ENCODE peak calls at places on chromosomes 3 and 15, in five cellular contexts. N is frontal cortex; K is HCT116; S is HCEC 1CT; G is stimulated activated CD8-positive, alpha-beta memory T cell treated with anti-CD3 and anti-CD28 coated beads, Interleukin-4, amount 100 ng/mL, for 24 hours. Y is an unnamed sample.

GRCh38 chr15:75578206-75578947 is 738 bp downstream of the PTPN9 start:
- DNase-seq in S (peak; percentile 20), G (no peak), N (peak; percentile 58), K (no peak), Y (peak; percentile 34)

GRCh38 chr3:189001559-189001958 is 170.2 kb upstream of the TPRG1 start:
- DNase-seq in G (no peak), K (peak; percentile 34), N (no peak), S (peak; percentile 83), Y (no peak)

GRCh38 chr3:53083496-53083895 is 37.6 kb upstream of the SFMBT1 start:
- DNase-seq in K (no peak), S (no peak), N (no peak), G (no peak), Y (peak; percentile 10)

GRCh38 chr15:74170845-74171578 is 2.5 kb upstream of the ISLR start:
- DNase-seq in G (no peak), S (no peak), K (no peak), N (no peak), Y (peak; percentile 18)

GRCh38 chr3:12462159-12462962 is 21.9 kb upstream of the TSEN2 start:
- DNase-seq in N (no peak), K (no peak), G (no peak), S (no peak), Y (no peak)

GRCh38 chr3:105040026-105040622 is 326.6 kb upstream of the ALCAM start:
- DNase-seq in S (no peak), K (no peak), N (no peak), G (no peak), Y (no peak)

GRCh38 chr3:4271834-4272233 is 31.3 kb upstream of the SETMAR start:
- DNase-seq in S (peak; percentile 40), G (no peak), N (no peak), K (peak; percentile 19), Y (no peak)

GRCh38 chr3:106957021-106957420 is 420.2 kb upstream of the CCDC54 start:
- DNase-seq in N (no peak), G (no peak), S (peak; percentile 13), K (no peak), Y (no peak)

GRCh38 chr3:74562528-74563190 is 51.8 kb downstream of the CNTN3 start:
- DNase-seq in G (no peak), N (no peak), K (no peak), S (no peak), Y (no peak)

GRCh38 chr15:100766225-100767001 is 113.2 kb upstream of the ALDH1A3 start:
- DNase-seq in S (no peak), N (no peak), G (no peak), K (no peak), Y (no peak)

GRCh38 chr3:127791221-127791913 is 30.9 kb downstream of the MGLL start:
- DNase-seq in N (no peak), G (no peak), K (no peak), S (peak; percentile 82), Y (peak; percentile 62)

GRCh38 chr15:88613074-88613944 is 7.8 kb upstream of the AEN start:
- DNase-seq in N (no peak), S (peak; percentile 69), G (no peak), K (no peak), Y (peak; percentile 88)

GRCh38 chr3:194806991-194807685 is 121.5 kb downstream of the FAM43A start:
- DNase-seq in S (peak; percentile 42), G (no peak), K (no peak), N (no peak), Y (no peak)

GRCh38 chr3:117547956-117548550 is 838.5 kb downstream of the TUSC7 start:
- DNase-seq in G (no peak), K (no peak), N (no peak), S (peak; percentile 95), Y (no peak)

GRCh38 chr3:57637391-57637790 is 40.2 kb upstream of the ARF4 start:
- DNase-seq in N (no peak), S (no peak), G (no peak), K (no peak), Y (no peak)

GRCh38 chr3:124887177-124887995 is at the start of gene ITGB5:
- DNase-seq in G (peak; percentile 21), S (peak; percentile 81), K (peak; percentile 29), N (peak; percentile 58), Y (peak; percentile 67)

GRCh38 chr15:71650603-71651002 is 159.8 kb upstream of the NR2E3 start:
- DNase-seq in G (no peak), K (no peak), N (no peak), S (no peak), Y (no peak)

GRCh38 chr3:158668506-158668905 is 3.9 kb downstream of the LXN start:
- DNase-seq in N (no peak), S (no peak), G (no peak), K (no peak), Y (no peak)

GRCh38 chr3:124758851-124759635 is 28.8 kb downstream of the UMPS start:
- DNase-seq in K (no peak), G (no peak), S (no peak), N (no peak), Y (peak; percentile 14)

GRCh38 chr3:188283347-188283746 is 129.4 kb downstream of the LPP start:
- DNase-seq in N (no peak), G (no peak), S (peak; percentile 57), K (no peak), Y (no peak)